ENCODE peak calls at places on chromosomes 4 and X, in six cellular contexts. M is H9, Z is IMR-90, G is mesenchymal stem cell, W is neuronal stem cell, X is H1. O is an unnamed sample.

GRCh38 chrX:9988762-9989161 is 21.6 kb downstream of the CLDN34 start:
- DNase-seq in M (no peak), Z (no peak), G (no peak), W (no peak), X (no peak), O (no peak)

GRCh38 chr4:24768604-24769003 is 26.8 kb upstream of the SOD3 start:
- DNase-seq in M (no peak), Z (no peak), G (no peak), W (no peak), X (no peak), O (no peak)

GRCh38 chrX:11757729-11758399 is at the start of gene MSL3:
- DNase-seq in M (peak), Z (peak), G (peak), W (peak), X (no peak), O (peak)

GRCh38 chr4:155442267-155443105 is 65.7 kb upstream of the MAP9 start:
- DNase-seq in M (peak), Z (peak), G (peak), W (peak), X (peak), O (peak)

GRCh38 chr4:126489826-126490463 is 1142.8 kb upstream of the INTU start:
- DNase-seq in M (no peak), Z (no peak), G (no peak), W (no peak), X (no peak), O (no peak)

GRCh38 chrX:104922206-104922621 is 298.3 kb downstream of the TEX13A start:
- DNase-seq in M (peak), Z (peak), G (peak), W (peak), X (peak), O (peak)

GRCh38 chrX:10755477-10756334 is 135.3 kb upstream of the MID1 start:
- DNase-seq in M (peak), Z (peak), G (peak), W (peak), X (peak), O (peak)

GRCh38 chrX:23756165-23756564 is 13.1 kb upstream of the ACOT9 start:
- DNase-seq in M (peak), Z (peak), G (peak), W (peak), X (no peak), O (peak)

GRCh38 chrX:78092296-78092695 is 11.8 kb upstream of the PGK1 start:
- DNase-seq in M (peak), Z (peak), G (peak), W (no peak), X (no peak), O (peak)

GRCh38 chr4:172011196-172011595 is 198.0 kb downstream of the GALNTL6 start:
- DNase-seq in M (no peak), Z (no peak), G (no peak), W (no peak), X (no peak), O (no peak)

GRCh38 chrX:56232221-56233082 is at the start of gene KLF8:
- DNase-seq in M (peak), Z (no peak), G (no peak), W (no peak), X (no peak), O (peak)

GRCh38 chrX:109974906-109975655 is 27.8 kb upstream of the TMEM164 start:
- DNase-seq in M (no peak), Z (no peak), G (peak), W (no peak), X (no peak), O (no peak)

GRCh38 chr4:112509243-112510190 is 6.5 kb downstream of the NEUROG2 start:
- DNase-seq in M (peak), Z (peak), G (no peak), W (peak), X (no peak), O (peak)

GRCh38 chr4:13988347-13989265 is 361.1 kb upstream of the BOD1L1 start:
- DNase-seq in M (no peak), Z (peak), G (peak), W (no peak), X (no peak), O (peak)

GRCh38 chr4:15778191-15778741 is at the start of gene CD38:
- DNase-seq in M (peak), Z (no peak), G (peak), W (peak), X (no peak), O (peak)

GRCh38 chrX:124863303-124863702 is 456.4 kb upstream of the TEX13C start:
- DNase-seq in M (peak), Z (no peak), G (no peak), W (no peak), X (no peak), O (peak)

GRCh38 chr4:80071643-80072606 is 1.1 kb downstream of the ANTXR2 start:
- DNase-seq in M (peak), Z (peak), G (peak), W (peak), X (peak), O (peak)

GRCh38 chrX:5898463-5898862 is 330.2 kb downstream of the NLGN4X start:
- DNase-seq in M (no peak), Z (no peak), G (no peak), W (no peak), X (no peak), O (no peak)

GRCh38 chr4:33134366-33134765 is 2414.2 kb downstream of the PCDH7 start:
- DNase-seq in M (no peak), Z (no peak), G (no peak), W (no peak), X (no peak), O (no peak)

GRCh38 chr4:8376361-8377102 is 64.0 kb downstream of the ACOX3 start:
- DNase-seq in M (no peak), Z (no peak), G (no peak), W (no peak), X (no peak), O (no peak)

GRCh38 chrX:136694491-136695087 is 46.6 kb downstream of the CD40LG start:
- DNase-seq in M (peak), Z (peak), G (peak), W (peak), X (no peak), O (peak)

GRCh38 chrX:81120936-81121351 is 80.8 kb downstream of the HMGN5 start:
- DNase-seq in M (peak), Z (peak), G (peak), W (peak), X (no peak), O (peak)

GRCh38 chr4:164956766-164957643 is 20.5 kb downstream of the TRIM61 start:
- DNase-seq in M (peak), Z (peak), G (peak), W (peak), X (peak), O (peak)
- H2AK5ac ChIP-seq in M (no peak), Z (no peak), G (peak), W (no peak), X (no peak), O (no peak)

DNA sequence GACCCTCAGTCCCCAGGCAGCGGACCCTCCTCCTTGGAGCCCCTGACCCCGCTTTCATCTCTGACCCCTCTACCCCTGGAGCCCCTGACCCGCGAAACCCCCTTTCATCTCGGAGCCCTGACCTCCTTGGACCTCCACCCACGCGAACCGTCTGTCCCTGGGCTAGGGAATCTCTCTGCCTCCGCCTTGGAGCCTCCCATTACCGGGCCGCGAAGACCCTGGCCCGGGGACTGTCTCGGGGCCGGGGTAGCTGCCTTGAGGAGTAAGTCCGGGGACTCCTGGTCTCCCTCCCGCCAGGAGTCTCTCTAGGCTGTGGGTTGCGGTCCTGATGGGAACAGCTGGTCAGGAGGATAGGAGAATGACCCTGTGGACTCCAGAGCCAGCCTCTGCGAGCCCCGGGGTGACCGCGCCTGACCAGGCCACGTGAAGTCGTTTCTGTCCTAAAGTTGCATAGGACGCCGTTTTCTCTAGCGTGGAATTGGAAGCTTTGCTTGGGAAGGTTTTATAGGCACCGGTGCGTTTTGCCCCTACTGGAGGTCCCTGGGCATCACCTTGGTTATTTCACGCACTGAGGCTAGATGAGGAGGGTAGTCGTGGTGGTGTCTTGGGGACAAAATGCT is 824 bp downstream of the TBC1D14 start:
- DNase-seq in M (no peak), Z (no peak), G (no peak), W (no peak), X (no peak), O (peak)
- H2AK5ac ChIP-seq in M (no peak), Z (peak), G (no peak), W (peak), X (no peak), O (no peak)

DNA sequence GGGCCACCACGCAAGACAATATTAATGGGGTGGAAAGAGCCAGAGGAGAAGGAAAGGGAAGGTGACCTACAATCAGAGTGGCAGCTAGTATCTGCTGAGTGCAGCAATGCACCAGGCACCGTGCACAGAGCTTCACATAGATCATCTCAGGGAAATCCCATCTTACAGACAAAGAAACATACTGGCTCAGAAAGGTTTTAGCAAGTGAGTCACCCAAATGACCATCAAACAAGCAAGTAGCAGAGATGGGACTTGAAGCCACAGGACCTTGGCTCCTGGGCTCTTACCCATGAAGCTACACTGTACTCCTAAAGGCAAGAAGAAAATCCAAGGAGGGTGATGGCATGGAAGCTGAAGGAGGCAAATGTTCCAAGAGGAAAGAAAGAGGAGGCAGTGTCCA is 6.8 kb downstream of the ANXA5 start:
- DNase-seq in M (no peak), Z (peak), G (peak), W (no peak), X (no peak), O (no peak)
- H2AK5ac ChIP-seq in M (no peak), Z (peak), G (peak), W (no peak), X (no peak), O (no peak)

DNA sequence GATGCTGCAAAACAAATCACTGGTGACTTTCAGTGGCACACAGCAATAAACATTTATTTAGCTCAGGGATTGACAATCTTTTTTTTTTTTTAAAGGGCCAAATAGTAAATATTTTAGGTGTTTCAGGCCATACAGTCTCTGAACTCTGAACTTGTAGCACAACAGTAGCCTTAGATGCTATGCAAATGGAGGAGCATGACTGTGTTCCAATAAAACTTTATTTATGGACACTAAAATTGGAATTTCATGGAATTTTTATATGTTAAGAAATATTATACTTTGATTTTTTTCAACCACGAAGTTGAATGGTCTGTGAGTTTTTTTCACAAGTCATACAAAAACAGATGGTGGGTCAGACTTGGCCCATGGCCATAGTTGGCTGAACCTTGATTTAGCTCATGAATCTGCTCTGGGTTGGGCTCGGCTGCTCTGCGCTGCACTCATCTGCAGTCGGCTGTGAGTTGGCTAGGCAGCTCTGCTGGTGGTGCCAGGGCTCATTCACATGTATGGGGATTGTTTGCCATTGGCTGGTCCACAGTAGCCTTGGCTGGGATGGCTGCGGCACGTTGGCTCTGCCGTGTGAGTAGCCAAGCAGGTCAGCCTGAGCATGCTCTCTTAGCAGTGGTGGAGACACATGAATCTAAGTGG is 231.7 kb upstream of the PGRMC2 start:
- DNase-seq in M (no peak), Z (peak), G (no peak), W (no peak), X (no peak), O (no peak)
- H2AK5ac ChIP-seq in M (no peak), Z (peak), G (peak), W (no peak), X (no peak), O (no peak)

GRCh38 chr4:168636040-168636439 is 139.2 kb downstream of the PALLD start:
- DNase-seq in M (no peak), Z (no peak), G (no peak), W (no peak), X (no peak), O (no peak)
- H2AK5ac ChIP-seq in M (no peak), Z (peak), G (peak), W (no peak), X (no peak), O (no peak)

GRCh38 chrX:103637604-103638338 is 9.0 kb downstream of the TCEAL1 start:
- DNase-seq in M (no peak), Z (peak), G (no peak), W (no peak), X (no peak), O (no peak)
- H2AK5ac ChIP-seq in M (no peak), Z (peak), G (no peak), W (no peak), X (no peak), O (no peak)

O was measured in mesendoderm.